ENCODE peak calls at places on chromosomes 6 and 20, in four cellular contexts. K is Calu3, C is RWPE1, S is CD14-positive monocyte. A is an unnamed sample.

GRCh38 chr6:10719386-10720228 is 3.3 kb upstream of the TMEM14C start:
- DNase-seq in S (no peak), K (no peak), C (no peak), A (no peak)

GRCh38 chr6:14129572-14129971 is 12.0 kb downstream of the CD83 start:
- DNase-seq in C (peak; percentile 26), S (no peak), K (peak; percentile 22), A (peak; percentile 48)

GRCh38 chr20:18647777-18648176 is 59.9 kb downstream of the DTD1 start:
- DNase-seq in C (no peak), K (no peak), S (no peak), A (no peak)

GRCh38 chr20:49656304-49656703 is 57.4 kb downstream of the B4GALT5 start:
- DNase-seq in S (no peak), K (no peak), C (no peak), A (no peak)

GRCh38 chr6:15247750-15248450 is 2.0 kb downstream of the JARID2 start:
- DNase-seq in S (peak; percentile 67), C (peak; percentile 63), K (peak; percentile 48), A (peak; percentile 72)

GRCh38 chr6:38420207-38420606 is 219.5 kb downstream of the BTBD9 start:
- DNase-seq in S (no peak), C (no peak), K (no peak), A (no peak)

GRCh38 chr6:111710439-111710838 is 104.8 kb upstream of the TRAF3IP2 start:
- DNase-seq in S (no peak), C (no peak), K (no peak), A (no peak)

GRCh38 chr6:77834591-77834996 is 181.8 kb downstream of the MEI4 start:
- DNase-seq in K (no peak), S (no peak), C (no peak), A (no peak)

GRCh38 chr20:49910340-49910706 is 5.0 kb downstream of the SPATA2 start:
- DNase-seq in C (no peak), S (no peak), K (no peak), A (no peak)

GRCh38 chr6:12279322-12280098 is 10.7 kb upstream of the EDN1 start:
- DNase-seq in S (no peak), K (no peak), C (no peak), A (no peak)

GRCh38 chr6:167906899-167907298 is 80.2 kb downstream of the AFDN start:
- DNase-seq in K (no peak), C (peak; percentile 20), S (no peak), A (peak; percentile 29)

GRCh38 chr20:967796-968742 is 34.0 kb downstream of the RSPO4 start:
- DNase-seq in K (peak; percentile 13), S (no peak), C (peak; percentile 49), A (no peak)

GRCh38 chr6:105902401-105903031 is 183.6 kb upstream of the PRDM1 start:
- DNase-seq in K (no peak), C (no peak), S (no peak), A (no peak)

GRCh38 chr6:88490865-88491264 is 324.7 kb upstream of the CNR1 start:
- DNase-seq in S (no peak), C (no peak), K (no peak), A (no peak)

GRCh38 chr6:34360556-34360955 is 31.9 kb downstream of the NUDT3 start:
- DNase-seq in K (no peak), C (no peak), S (no peak), A (no peak)

GRCh38 chr6:38163186-38164130 is 343.9 kb downstream of the ZFAND3 start:
- DNase-seq in C (no peak), S (no peak), K (no peak), A (no peak)

GRCh38 chr20:59827138-59828056 is 106.0 kb downstream of the SYCP2 start:
- DNase-seq in S (no peak), K (no peak), C (no peak), A (no peak)

GRCh38 chr6:24655229-24655628 is 9.2 kb upstream of the KIAA0319 start:
- DNase-seq in K (no peak), S (no peak), C (no peak), A (no peak)

GRCh38 chr6:168116975-168117899 is 38.2 kb upstream of the FRMD1 start:
- DNase-seq in K (no peak), C (no peak), S (peak; percentile 29), A (no peak)

GRCh38 chr6:23244300-23244699 is 674.9 kb downstream of the HDGFL1 start:
- DNase-seq in S (no peak), C (no peak), K (no peak), A (no peak)

GRCh38 chr6:78598966-78599365 is 268.4 kb upstream of the IRAK1BP1 start:
- DNase-seq in C (peak; percentile 85), S (no peak), K (peak; percentile 86), A (no peak)

GRCh38 chr6:24489881-24490280 is 503 bp upstream of the GPLD1 start:
- DNase-seq in C (no peak), S (no peak), K (no peak), A (no peak)

GRCh38 chr20:17461941-17462340 is 69.2 kb downstream of the BFSP1 start:
- DNase-seq in K (no peak), C (no peak), S (no peak), A (no peak)

GRCh38 chr20:64199395-64199794 is 35.1 kb downstream of the MYT1 start:
- DNase-seq in K (no peak), C (no peak), S (no peak), A (no peak)

GRCh38 chr6:70371454-70372105 is 41.7 kb upstream of the FAM135A start:
- DNase-seq in S (no peak), C (peak; percentile 58), K (no peak), A (no peak)

GRCh38 chr20:47950103-47950502 is 164.8 kb upstream of the SULF2 start:
- DNase-seq in C (peak; percentile 66), K (peak; percentile 80), S (no peak), A (no peak)

GRCh38 chr20:12762725-12763124 is 246.0 kb upstream of the SPTLC3 start:
- DNase-seq in S (no peak), C (no peak), K (no peak), A (peak; percentile 3)

GRCh38 chr20:57259179-57260021 is 7.0 kb downstream of the BMP7 start:
- DNase-seq in K (no peak), C (no peak), S (no peak), A (no peak)

GRCh38 chr6:145508107-145508506 is 227.2 kb downstream of the EPM2A start:
- DNase-seq in S (no peak), K (no peak), C (no peak), A (no peak)

GRCh38 chr6:42045538-42046460 is 4.5 kb upstream of the TAF8 start:
- DNase-seq in S (peak; percentile 62), K (peak; percentile 78), C (peak; percentile 89), A (no peak)

GRCh38 chr20:9985773-9986172 is 49.0 kb upstream of the ANKEF1 start:
- DNase-seq in K (no peak), C (no peak), S (no peak), A (no peak)

GRCh38 chr6:139117734-139118133 is 17.1 kb upstream of the HECA start:
- DNase-seq in K (no peak), S (no peak), C (no peak), A (no peak)

GRCh38 chr6:113854531-113855499 is 2.3 kb upstream of the MARCKS start:
- DNase-seq in K (peak; percentile 72), S (peak; percentile 63), C (peak; percentile 53), A (peak; percentile 90)

GRCh38 chr20:56088381-56088780 is 83.1 kb upstream of the CBLN4 start:
- DNase-seq in K (no peak), S (no peak), C (no peak), A (no peak)

GRCh38 chr20:35355372-35355771 is 56.4 kb downstream of the UQCC1 start:
- DNase-seq in S (no peak), C (no peak), K (no peak), A (no peak)

A was measured in nephron progenitor cell.